ENCODE peak calls at places on chromosomes 6 and 20, in seven cellular contexts. One of them, this sample, is unnamed.

GRCh38 chr6:20905377-20905776 is 371.1 kb downstream of the CDKAL1 start:
- DNase-seq in activated CD4-positive, alpha-beta T cell treated with anti-CD3 and anti-CD28 coated beads, Interleukin-2, amount 50 U/mL, for 1 hour: no peak
- DNase-seq in KG1: no peak
- DNase-seq in effector memory CD4-positive, alpha-beta T cell: no peak
- DNase-seq in GM19239: no peak
- DNase-seq in kidney tubule cell: no peak
- DNase-seq in esophagus squamous epithelium: no peak
- DNase-seq in this sample: no peak

GRCh38 chr6:26033132-26033941 is 53.9 kb upstream of the HFE start:
- DNase-seq in effector memory CD4-positive, alpha-beta T cell: peak
- DNase-seq in esophagus squamous epithelium: no peak
- DNase-seq in GM19239: no peak
- DNase-seq in activated CD4-positive, alpha-beta T cell treated with anti-CD3 and anti-CD28 coated beads, Interleukin-2, amount 50 U/mL, for 1 hour: peak
- DNase-seq in kidney tubule cell: peak
- DNase-seq in KG1: peak
- DNase-seq in this sample: peak

GRCh38 chr20:62459488-62459887 is 16.3 kb downstream of the GATA5 start:
- DNase-seq in GM19239: no peak
- DNase-seq in effector memory CD4-positive, alpha-beta T cell: no peak
- DNase-seq in KG1: no peak
- DNase-seq in esophagus squamous epithelium: no peak
- DNase-seq in kidney tubule cell: no peak
- DNase-seq in activated CD4-positive, alpha-beta T cell treated with anti-CD3 and anti-CD28 coated beads, Interleukin-2, amount 50 U/mL, for 1 hour: no peak
- DNase-seq in this sample: no peak

GRCh38 chr20:46400253-46400652 is 6.2 kb downstream of the ELMO2 start:
- DNase-seq in KG1: no peak
- DNase-seq in activated CD4-positive, alpha-beta T cell treated with anti-CD3 and anti-CD28 coated beads, Interleukin-2, amount 50 U/mL, for 1 hour: no peak
- DNase-seq in esophagus squamous epithelium: no peak
- DNase-seq in kidney tubule cell: no peak
- DNase-seq in effector memory CD4-positive, alpha-beta T cell: no peak
- DNase-seq in GM19239: no peak
- DNase-seq in this sample: no peak

GRCh38 chr20:6818033-6818808 is 50.7 kb downstream of the BMP2 start:
- DNase-seq in activated CD4-positive, alpha-beta T cell treated with anti-CD3 and anti-CD28 coated beads, Interleukin-2, amount 50 U/mL, for 1 hour: no peak
- DNase-seq in kidney tubule cell: no peak
- DNase-seq in esophagus squamous epithelium: no peak
- DNase-seq in KG1: no peak
- DNase-seq in effector memory CD4-positive, alpha-beta T cell: no peak
- DNase-seq in GM19239: no peak
- DNase-seq in this sample: no peak

GRCh38 chr6:118896339-118897136 is 2.6 kb downstream of the ASF1A start:
- DNase-seq in activated CD4-positive, alpha-beta T cell treated with anti-CD3 and anti-CD28 coated beads, Interleukin-2, amount 50 U/mL, for 1 hour: no peak
- DNase-seq in kidney tubule cell: peak
- DNase-seq in KG1: peak
- DNase-seq in GM19239: no peak
- DNase-seq in esophagus squamous epithelium: no peak
- DNase-seq in effector memory CD4-positive, alpha-beta T cell: no peak
- DNase-seq in this sample: no peak

GRCh38 chr6:44486002-44486421 is 98.5 kb downstream of the CDC5L start:
- DNase-seq in activated CD4-positive, alpha-beta T cell treated with anti-CD3 and anti-CD28 coated beads, Interleukin-2, amount 50 U/mL, for 1 hour: no peak
- DNase-seq in esophagus squamous epithelium: no peak
- DNase-seq in GM19239: no peak
- DNase-seq in kidney tubule cell: no peak
- DNase-seq in KG1: no peak
- DNase-seq in effector memory CD4-positive, alpha-beta T cell: no peak
- DNase-seq in this sample: no peak

GRCh38 chr6:73236147-73236750 is 11.0 kb upstream of the KHDC1L start:
- DNase-seq in kidney tubule cell: peak
- DNase-seq in activated CD4-positive, alpha-beta T cell treated with anti-CD3 and anti-CD28 coated beads, Interleukin-2, amount 50 U/mL, for 1 hour: no peak
- DNase-seq in KG1: no peak
- DNase-seq in esophagus squamous epithelium: no peak
- DNase-seq in effector memory CD4-positive, alpha-beta T cell: no peak
- DNase-seq in GM19239: no peak
- DNase-seq in this sample: no peak

GRCh38 chr6:10520468-10520867 is 683 bp upstream of the GCNT2 start:
- DNase-seq in kidney tubule cell: peak
- DNase-seq in GM19239: no peak
- DNase-seq in effector memory CD4-positive, alpha-beta T cell: no peak
- DNase-seq in KG1: peak
- DNase-seq in esophagus squamous epithelium: no peak
- DNase-seq in activated CD4-positive, alpha-beta T cell treated with anti-CD3 and anti-CD28 coated beads, Interleukin-2, amount 50 U/mL, for 1 hour: no peak
- DNase-seq in this sample: no peak

This sample was measured in NCI-H2081.